ENCODE peak calls at places on chromosomes 5 and 9, in four cellular contexts. W, R, V and C are unnamed samples.

GRCh38 chr9:88535226-88535931 is 401 bp downstream of the NXNL2 start:
- DNase-seq in W (no peak), R (no peak), V (peak; percentile 67), C (no peak)

GRCh38 chr9:94611638-94612068 is 18.0 kb upstream of the FBP2 start:
- DNase-seq in W (peak; percentile 37), R (no peak), V (no peak), C (peak; percentile 16)

GRCh38 chr5:95565280-95565920 is 10.5 kb downstream of the ARSK start:
- DNase-seq in W (no peak), R (peak; percentile 27), V (no peak), C (no peak)

GRCh38 chr5:17895296-17896058 is 261.2 kb downstream of the TAF11L14 start:
- DNase-seq in W (no peak), R (no peak), V (no peak), C (no peak)

GRCh38 chr9:114003756-114004155 is 74.3 kb downstream of the AMBP start:
- DNase-seq in W (peak; percentile 8), R (no peak), V (no peak), C (no peak)

GRCh38 chr5:57171818-57172465 is 1.9 kb upstream of the GPBP1 start:
- DNase-seq in W (no peak), R (no peak), V (peak; percentile 73), C (peak; percentile 16)

GRCh38 chr9:136821333-136822031 is 13.7 kb downstream of the RABL6 start:
- DNase-seq in W (no peak), R (peak; percentile 83), V (no peak), C (no peak)

GRCh38 chr5:135130526-135131215 is 96.6 kb upstream of the PITX1 start:
- DNase-seq in W (no peak), R (no peak), V (no peak), C (no peak)

GRCh38 chr9:91162784-91163440 is 198.8 kb downstream of the AUH start:
- DNase-seq in W (peak; percentile 48), R (no peak), V (no peak), C (peak; percentile 67)

GRCh38 chr5:55668356-55668755 is 43.8 kb downstream of the SLC38A9 start:
- DNase-seq in W (no peak), R (peak; percentile 54), V (peak; percentile 56), C (peak; percentile 40)

GRCh38 chr5:82549263-82549662 is 271.1 kb upstream of the RPS23 start:
- DNase-seq in W (no peak), R (no peak), V (no peak), C (no peak)

GRCh38 chr5:123512631-123513461 is 869 bp downstream of the CSNK1G3 start:
- DNase-seq in W (peak; percentile 34), R (peak; percentile 27), V (peak; percentile 41), C (peak; percentile 11)

GRCh38 chr9:68515304-68516017 is 25.2 kb downstream of the TMEM252 start:
- DNase-seq in W (no peak), R (peak; percentile 31), V (no peak), C (no peak)

GRCh38 chr9:86491634-86492266 is 137.5 kb upstream of the TUT7 start:
- DNase-seq in W (no peak), R (no peak), V (no peak), C (no peak)

GRCh38 chr9:137320555-137321384 is 18.7 kb upstream of the NRARP start:
- DNase-seq in W (no peak), R (peak; percentile 12), V (no peak), C (no peak)

GRCh38 chr5:57332350-57332749 is 150.3 kb downstream of the ACTBL2 start:
- DNase-seq in W (no peak), R (peak; percentile 34), V (no peak), C (no peak)

GRCh38 chr5:108974594-108974993 is 226.9 kb downstream of the FER start:
- DNase-seq in W (no peak), R (no peak), V (no peak), C (no peak)